ENCODE peak calls at places on chromosomes 3 and 15, in six cellular contexts. Q is IMR-90, F is A549, N is K562, E is HepG2, I is GM12878. T is an unnamed sample.

GRCh38 chr3:35635931-35636683 is 3.2 kb upstream of the ARPP21 start:
- DNase-seq in N (no peak), I (no peak), Q (no peak), E (no peak), F (no peak), T (no peak)

GRCh38 chr3:10935846-10936631 is 56.5 kb upstream of the SLC6A1 start:
- DNase-seq in E (no peak), F (no peak), N (no peak), Q (no peak), I (no peak), T (no peak)

GRCh38 chr3:79086514-79086913 is 681.3 kb downstream of the ROBO1 start:
- DNase-seq in I (no peak), N (peak), F (peak), E (peak), Q (peak), T (peak)

GRCh38 chr3:49718419-49719213 is 868 bp downstream of the AMIGO3 start:
- DNase-seq in Q (no peak), N (no peak), F (no peak), I (no peak), E (no peak), T (no peak)

GRCh38 chr3:170355738-170356595 is 1.5 kb upstream of the SKIL start:
- DNase-seq in E (no peak), F (no peak), N (peak), Q (peak), I (peak), T (no peak)

GRCh38 chr3:147422226-147422933 is 13.2 kb downstream of the ZIC1 start:
- DNase-seq in Q (no peak), E (no peak), F (no peak), I (no peak), N (no peak), T (no peak)

GRCh38 chr15:50145451-50145872 is 26.4 kb upstream of the ATP8B4 start:
- DNase-seq in F (peak), E (peak), Q (peak), I (peak), N (peak), T (peak)

GRCh38 chr3:77693147-77693546 is 653.2 kb downstream of the ROBO2 start:
- DNase-seq in Q (no peak), F (no peak), N (no peak), E (no peak), I (no peak), T (no peak)

GRCh38 chr15:60797444-60798040 is 318.6 kb upstream of the ICE2 start:
- DNase-seq in I (no peak), N (no peak), F (no peak), Q (no peak), E (no peak), T (no peak)

GRCh38 chr3:152779649-152780048 is 55.3 kb upstream of the P2RY1 start:
- DNase-seq in E (no peak), I (no peak), F (no peak), N (no peak), Q (no peak), T (no peak)

GRCh38 chr15:37877851-37878577 is 56.4 kb upstream of the TMCO5A start:
- DNase-seq in Q (peak), E (no peak), N (no peak), F (no peak), I (no peak), T (no peak)

GRCh38 chr3:55252921-55253320 is 234.2 kb downstream of the WNT5A start:
- DNase-seq in I (no peak), F (no peak), E (no peak), N (no peak), Q (peak), T (no peak)

GRCh38 chr15:57527382-57528091 is 64.2 kb upstream of the MYZAP start:
- DNase-seq in F (peak), Q (peak), I (peak), N (peak), E (peak), T (peak)

GRCh38 chr15:75902129-75902557 is 1.5 kb upstream of the FBXO22 start:
- DNase-seq in F (no peak), N (peak), I (no peak), E (no peak), Q (no peak), T (peak)

GRCh38 chr3:43894176-43895049 is 203.7 kb downstream of the ABHD5 start:
- DNase-seq in Q (peak), E (no peak), I (no peak), F (peak), N (peak), T (peak)

GRCh38 chr3:116002240-116002639 is 378.9 kb downstream of the GAP43 start:
- DNase-seq in N (no peak), F (no peak), E (no peak), Q (no peak), I (no peak), T (no peak)

DNA sequence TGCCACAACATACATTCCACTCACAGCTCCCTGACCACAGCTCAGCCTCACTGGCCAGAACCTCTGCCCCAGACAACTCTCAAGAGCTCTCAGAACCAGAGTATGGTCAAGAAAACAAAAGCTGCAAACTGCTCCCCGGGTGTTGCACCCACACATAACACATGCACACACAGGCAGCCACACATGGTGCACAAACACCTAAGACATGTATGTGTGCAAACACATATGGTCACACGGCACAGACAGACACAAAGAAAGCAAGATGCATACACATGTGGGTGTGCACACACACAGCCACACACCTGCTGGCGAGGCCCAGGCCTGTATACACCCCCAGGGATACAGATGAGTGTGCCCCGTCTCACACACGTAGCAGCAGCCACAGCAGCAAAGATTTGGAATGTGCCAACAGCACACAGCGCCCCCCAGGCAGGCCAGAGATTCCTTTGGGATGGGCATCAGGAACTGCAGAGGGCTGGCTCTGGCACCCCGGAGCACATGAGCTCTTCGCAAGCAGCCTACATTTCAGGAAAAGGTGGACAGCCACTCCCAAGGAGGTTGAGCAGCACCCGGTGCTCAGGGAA is 6.6 kb downstream of the KLF15 start:
- DNase-seq in E (no peak), F (no peak), I (no peak), N (no peak), Q (no peak), T (no peak)
- TF ChIP-seq BHLHE40 in E (no peak), F (no peak), I (no peak), N (no peak), Q (no peak), T (no peak)

GRCh38 chr15:99613887-99614642 is 48.3 kb downstream of the MEF2A start:
- DNase-seq in I (no peak), F (no peak), Q (peak), E (peak), N (no peak), T (no peak)
- TF ChIP-seq BHLHE40 in I (no peak), F (no peak), Q (no peak), E (no peak), N (no peak), T (no peak)

GRCh38 chr15:29139072-29139471 is 130.6 kb downstream of the NSMCE3 start:
- DNase-seq in I (no peak), E (no peak), Q (no peak), N (no peak), F (no peak), T (no peak)

GRCh38 chr15:29136815-29137214 is 132.8 kb downstream of the NSMCE3 start:
- DNase-seq in I (no peak), Q (no peak), N (no peak), E (no peak), F (no peak), T (no peak)

GRCh38 chr15:29139540-29140459 is 129.8 kb downstream of the NSMCE3 start:
- DNase-seq in N (peak), F (peak), E (no peak), I (no peak), Q (peak), T (peak)

GRCh38 chr15:29140475-29141172 is 129.0 kb downstream of the NSMCE3 start:
- DNase-seq in I (no peak), N (no peak), E (no peak), F (no peak), Q (no peak), T (no peak)

GRCh38 chr15:29138260-29138659 is 131.4 kb downstream of the NSMCE3 start:
- DNase-seq in F (no peak), Q (no peak), N (no peak), E (no peak), I (no peak), T (no peak)
- TF ChIP-seq BHLHE40 in F (no peak), Q (no peak), N (no peak), E (no peak), I (no peak), T (no peak)

GRCh38 chr3:61250784-61251173 is 473 bp downstream of the FHIT start:
- DNase-seq in N (peak), F (no peak), E (peak), Q (no peak), I (peak), T (peak)
- TF ChIP-seq BHLHE40 in N (peak), F (no peak), E (peak), Q (no peak), I (peak), T (no peak)

GRCh38 chr3:117979466-117979865 is 1055.2 kb downstream of the IGSF11 start:
- DNase-seq in F (no peak), N (no peak), Q (no peak), E (no peak), I (no peak), T (no peak)

GRCh38 chr3:117977504-117978228 is 1057.0 kb downstream of the IGSF11 start:
- DNase-seq in Q (no peak), E (no peak), I (no peak), N (no peak), F (no peak), T (no peak)
- TF ChIP-seq BHLHE40 in Q (no peak), E (no peak), I (no peak), N (no peak), F (no peak), T (no peak)

DNA sequence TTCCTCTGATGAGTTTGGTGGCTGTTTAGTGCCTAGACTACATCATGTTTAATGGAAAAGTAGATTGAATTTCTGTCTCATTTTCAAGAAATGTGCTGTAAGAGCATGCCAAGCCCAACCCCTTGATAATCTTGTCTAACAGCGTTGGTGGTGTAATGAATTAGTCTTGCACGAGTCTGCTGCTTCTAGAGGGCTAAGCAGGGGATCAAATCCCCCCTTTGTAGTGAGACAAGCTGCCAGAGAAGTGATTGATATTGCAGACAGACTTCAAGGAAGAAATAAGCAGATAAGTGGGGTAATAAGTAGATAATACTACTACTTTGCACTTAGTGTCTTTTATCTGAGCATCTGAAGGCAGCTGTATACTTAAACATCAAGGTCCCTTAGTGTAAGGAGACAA is 141.4 kb downstream of the TP63 start:
- DNase-seq in N (no peak), I (no peak), Q (peak), E (no peak), F (no peak), T (no peak)
- TF ChIP-seq BHLHE40 in N (no peak), I (no peak), Q (peak), E (no peak), F (no peak), T (no peak)

GRCh38 chr3:113231827-113232253 is 20.5 kb downstream of the BOC start:
- DNase-seq in I (no peak), N (no peak), Q (peak), F (peak), E (peak), T (no peak)
- TF ChIP-seq BHLHE40 in I (no peak), N (no peak), Q (no peak), F (no peak), E (no peak), T (no peak)

GRCh38 chr3:149395107-149396089 is 17.9 kb upstream of the TM4SF1 start:
- DNase-seq in F (no peak), I (no peak), N (no peak), E (peak), Q (peak), T (no peak)
- TF ChIP-seq BHLHE40 in F (no peak), I (no peak), N (no peak), E (no peak), Q (no peak), T (no peak)

GRCh38 chr3:134035836-134036235 is 6.1 kb upstream of the SLCO2A1 start:
- DNase-seq in Q (no peak), F (no peak), I (no peak), N (no peak), E (no peak), T (no peak)
- TF ChIP-seq BHLHE40 in Q (no peak), F (no peak), I (no peak), N (no peak), E (no peak), T (no peak)

GRCh38 chr15:78808550-78808949 is 2.7 kb downstream of the ADAMTS7 start:
- DNase-seq in N (peak), E (peak), F (peak), I (no peak), Q (peak), T (peak)
- TF ChIP-seq BHLHE40 in N (no peak), E (no peak), F (no peak), I (no peak), Q (no peak), T (no peak)

T was measured in HEK293T.